ENCODE peak calls at places on chromosomes 6 and 20, in five cellular contexts. S is right lobe of liver, I is HAP-1, Y is cardiac muscle cell, X is astrocyte. Q is an unnamed sample.

GRCh38 chr6:33126101-33126714 is 50.4 kb downstream of the HLA-DPB1 start:
- DNase-seq in X (no peak), S (peak), Y (peak), I (peak), Q (no peak)

GRCh38 chr20:19374066-19374615 is 161.7 kb downstream of the SLC24A3 start:
- DNase-seq in S (no peak), I (no peak), Y (no peak), X (no peak), Q (no peak)

GRCh38 chr6:84554069-84554468 is 210.3 kb downstream of the TBX18 start:
- DNase-seq in Y (peak), X (no peak), I (no peak), S (no peak), Q (no peak)

GRCh38 chr6:80961166-80961565 is 791.3 kb downstream of the TENT5A start:
- DNase-seq in S (no peak), I (no peak), X (no peak), Y (no peak), Q (no peak)

GRCh38 chr6:110567957-110568696 is 91.7 kb upstream of the SLC22A16 start:
- DNase-seq in S (no peak), X (no peak), I (no peak), Y (no peak), Q (no peak)

GRCh38 chr6:22765015-22765414 is 195.6 kb downstream of the HDGFL1 start:
- DNase-seq in S (no peak), X (peak), Y (peak), I (no peak), Q (no peak)

GRCh38 chr6:163926642-163927041 is 512.1 kb downstream of the QKI start:
- DNase-seq in I (no peak), X (peak), S (no peak), Y (no peak), Q (no peak)

GRCh38 chr6:136408205-136408604 is 118.6 kb upstream of the BCLAF1 start:
- DNase-seq in S (no peak), Y (peak), I (no peak), X (peak), Q (no peak)

GRCh38 chr6:143596857-143597256 is 80.9 kb upstream of the PHACTR2 start:
- DNase-seq in Y (peak), S (peak), I (no peak), X (peak), Q (no peak)

GRCh38 chr20:38999217-38999616 is 37.1 kb downstream of the DHX35 start:
- DNase-seq in Y (no peak), X (no peak), S (no peak), I (no peak), Q (no peak)

GRCh38 chr6:161418458-161418945 is 144.6 kb upstream of the AGPAT4 start:
- DNase-seq in I (peak), Y (peak), X (peak), S (no peak), Q (peak)

GRCh38 chr20:63530788-63531160 is 6.4 kb downstream of the PTK6 start:
- DNase-seq in Y (no peak), S (peak), X (no peak), I (no peak), Q (no peak)

GRCh38 chr20:60078351-60079250 is 120.4 kb downstream of the CDH26 start:
- DNase-seq in I (no peak), Y (no peak), S (no peak), X (no peak), Q (no peak)

GRCh38 chr6:142796571-142796970 is 148.4 kb downstream of the HIVEP2 start:
- DNase-seq in Y (peak), X (peak), S (no peak), I (no peak), Q (no peak)

GRCh38 chr6:128601060-128601459 is 80.7 kb upstream of the PTPRK start:
- DNase-seq in S (no peak), X (peak), I (no peak), Y (peak), Q (no peak)

GRCh38 chr6:75488026-75488425 is 5.6 kb downstream of the FILIP1 start:
- DNase-seq in I (no peak), S (no peak), X (no peak), Y (peak), Q (no peak)

GRCh38 chr6:125859691-125860210 is 69.0 kb downstream of the NCOA7 start:
- DNase-seq in Y (peak), X (no peak), I (no peak), S (no peak), Q (no peak)

GRCh38 chr6:32664827-32665362 is 1.6 kb downstream of the HLA-DQB1 start:
- DNase-seq in Y (peak), S (no peak), X (no peak), I (no peak), Q (no peak)

GRCh38 chr6:51098801-51099200 is 280.1 kb downstream of the TFAP2B start:
- DNase-seq in Y (no peak), X (no peak), I (no peak), S (no peak), Q (no peak)

GRCh38 chr20:32779500-32780215 is 17.5 kb downstream of the DNMT3B start:
- DNase-seq in I (peak), S (no peak), X (no peak), Y (no peak), Q (no peak)

GRCh38 chr6:3638662-3639061 is 112.9 kb downstream of the PXDC1 start:
- DNase-seq in I (no peak), X (no peak), S (no peak), Y (no peak), Q (no peak)

GRCh38 chr20:61753196-61753942 is 312.3 kb downstream of the TAF4 start:
- DNase-seq in X (peak), Y (peak), S (peak), I (no peak), Q (no peak)

GRCh38 chr6:33384581-33385020 is 7.0 kb upstream of the KIFC1 start:
- DNase-seq in S (no peak), Y (peak), X (peak), I (peak), Q (no peak)

GRCh38 chr6:5981274-5982026 is 25.3 kb downstream of the NRN1 start:
- DNase-seq in X (peak), I (no peak), S (no peak), Y (peak), Q (no peak)

GRCh38 chr20:56801991-56802740 is 173.1 kb downstream of the TFAP2C start:
- DNase-seq in Y (peak), S (no peak), X (peak), I (no peak), Q (no peak)

GRCh38 chr20:44734938-44735337 is 10.7 kb upstream of the KCNK15 start:
- DNase-seq in S (no peak), X (peak), Y (peak), I (no peak), Q (no peak)

GRCh38 chr20:12171927-12172581 is 254.4 kb downstream of the BTBD3 start:
- DNase-seq in S (no peak), I (no peak), Y (peak), X (peak), Q (no peak)

GRCh38 chr6:68892432-68892831 is 257.4 kb downstream of the ADGRB3 start:
- DNase-seq in I (no peak), Y (no peak), S (no peak), X (no peak), Q (no peak)

GRCh38 chr6:113636357-113636824 is 220.8 kb upstream of the MARCKS start:
- DNase-seq in S (no peak), Y (peak), X (peak), I (no peak), Q (no peak)

GRCh38 chr20:33585413-33585812 is 76.7 kb upstream of the C20orf144 start:
- DNase-seq in I (no peak), S (no peak), X (no peak), Y (no peak), Q (no peak)

GRCh38 chr20:22623211-22623610 is 38.8 kb upstream of the FOXA2 start:
- DNase-seq in S (no peak), X (no peak), Y (peak), I (no peak), Q (no peak)

GRCh38 chr6:75436869-75437268 is 56.7 kb downstream of the FILIP1 start:
- DNase-seq in X (no peak), I (no peak), S (no peak), Y (peak), Q (no peak)

GRCh38 chr6:26020291-26020982 is 57.8 kb downstream of the TRIM38 start:
- DNase-seq in Y (peak), S (peak), I (peak), X (peak), Q (no peak)

GRCh38 chr20:47349365-47350180 is 6.9 kb downstream of the ZMYND8 start:
- DNase-seq in I (no peak), X (peak), Y (no peak), S (no peak), Q (no peak)

GRCh38 chr6:133241088-133241900 is at the start of gene EYA4:
- DNase-seq in Y (peak), S (no peak), X (peak), I (peak), Q (no peak)

GRCh38 chr6:157611406-157611805 is 211.6 kb upstream of the SNX9 start:
- DNase-seq in I (no peak), X (no peak), Y (no peak), S (no peak), Q (no peak)

GRCh38 chr6:582370-582769 is 74.5 kb downstream of the HUS1B start:
- DNase-seq in I (no peak), Y (no peak), X (peak), S (no peak), Q (no peak)
- H3K4me3 ChIP-seq in I (no peak), Y (no peak), X (peak), S (no peak), Q (no peak)

GRCh38 chr6:134482585-134483346 is 164.9 kb upstream of the SGK1 start:
- DNase-seq in X (peak), I (no peak), S (peak), Y (peak), Q (no peak)
- H3K4me3 ChIP-seq in X (no peak), I (no peak), S (no peak), Y (no peak), Q (no peak)

DNA sequence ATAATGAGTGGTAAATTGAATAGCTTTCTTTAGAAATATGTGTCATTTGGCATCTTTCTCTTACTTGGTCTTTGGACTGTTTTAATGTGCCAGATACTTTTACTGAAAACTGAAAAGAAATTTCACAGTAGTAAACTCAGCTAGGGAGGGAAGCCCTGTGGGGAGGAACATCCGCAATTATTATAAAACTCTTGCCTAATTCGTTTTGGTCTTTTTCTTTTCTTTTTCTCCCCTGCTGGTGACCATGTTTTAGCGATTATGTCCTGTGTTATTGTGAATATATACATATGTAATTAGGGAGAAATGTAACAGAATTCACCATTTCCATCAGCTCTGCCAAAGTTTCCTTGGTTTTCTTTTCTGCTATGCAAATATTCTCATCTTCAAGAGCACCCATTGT is 1.7 kb downstream of the DOK5 start:
- DNase-seq in Y (no peak), X (no peak), I (no peak), S (no peak), Q (no peak)
- H3K4me3 ChIP-seq in Y (no peak), X (peak), I (no peak), S (no peak), Q (no peak)

GRCh38 chr20:58173091-58173490 is 55.4 kb downstream of the ANKRD60 start:
- DNase-seq in I (no peak), X (no peak), S (no peak), Y (no peak), Q (no peak)

GRCh38 chr20:58175425-58175824 is 53.0 kb downstream of the ANKRD60 start:
- DNase-seq in X (no peak), I (no peak), S (no peak), Y (no peak), Q (no peak)

GRCh38 chr20:58175836-58176235 is 52.6 kb downstream of the ANKRD60 start:
- DNase-seq in I (no peak), S (no peak), X (no peak), Y (no peak), Q (no peak)

GRCh38 chr20:58173930-58174707 is 54.3 kb downstream of the ANKRD60 start:
- DNase-seq in X (no peak), I (no peak), Y (no peak), S (no peak), Q (no peak)

GRCh38 chr20:58174708-58175287 is 53.7 kb downstream of the ANKRD60 start:
- DNase-seq in X (no peak), Y (no peak), S (no peak), I (no peak), Q (no peak)
- H3K4me3 ChIP-seq in X (no peak), Y (no peak), S (no peak), I (no peak), Q (no peak)

DNA sequence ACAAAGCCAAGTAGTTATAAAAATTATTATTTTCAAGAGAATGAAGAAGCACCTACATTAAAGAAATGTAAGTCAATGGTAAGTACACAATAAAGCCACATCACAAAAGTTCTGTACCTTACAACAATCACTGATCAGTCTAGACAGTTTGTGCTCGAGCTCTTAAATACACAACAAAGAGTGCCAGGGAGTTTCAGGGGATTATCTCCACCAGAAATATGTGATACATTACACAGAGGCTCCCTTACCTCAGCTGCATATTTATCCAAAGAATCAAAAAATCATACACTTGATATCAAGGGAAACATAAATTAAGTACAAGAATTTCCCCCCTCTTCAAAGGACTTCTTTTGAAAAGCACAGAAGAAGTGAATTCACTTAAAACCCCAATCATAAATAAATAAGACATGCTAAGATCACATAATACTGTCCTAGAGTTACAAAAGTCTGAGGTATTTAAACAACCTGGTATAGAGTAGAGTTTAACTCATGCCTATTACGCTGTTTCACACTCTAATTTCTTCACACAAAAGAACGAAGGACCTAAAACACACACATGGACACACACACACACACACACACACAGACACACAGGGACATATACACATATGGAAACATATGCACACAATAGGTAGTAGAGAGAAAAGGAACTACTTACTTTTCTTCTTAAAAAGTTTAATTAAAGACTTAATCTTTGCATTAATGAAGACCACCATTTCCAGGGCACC is 555 bp downstream of the NHSL1 start:
- DNase-seq in S (no peak), Y (no peak), X (peak), I (peak), Q (no peak)
- H3K4me3 ChIP-seq in S (peak), Y (no peak), X (peak), I (peak), Q (no peak)

GRCh38 chr6:38259736-38260135 is 380.0 kb downstream of the BTBD9 start:
- DNase-seq in S (no peak), Y (peak), X (peak), I (no peak), Q (no peak)

GRCh38 chr6:38261626-38262025 is 378.1 kb downstream of the BTBD9 start:
- DNase-seq in S (no peak), Y (no peak), I (no peak), X (no peak), Q (no peak)

GRCh38 chr6:38264605-38265004 is 375.1 kb downstream of the BTBD9 start:
- DNase-seq in X (no peak), Y (no peak), S (no peak), I (no peak), Q (no peak)

GRCh38 chr6:38262609-38263008 is 377.1 kb downstream of the BTBD9 start:
- DNase-seq in S (no peak), X (peak), I (peak), Y (no peak), Q (no peak)

DNA sequence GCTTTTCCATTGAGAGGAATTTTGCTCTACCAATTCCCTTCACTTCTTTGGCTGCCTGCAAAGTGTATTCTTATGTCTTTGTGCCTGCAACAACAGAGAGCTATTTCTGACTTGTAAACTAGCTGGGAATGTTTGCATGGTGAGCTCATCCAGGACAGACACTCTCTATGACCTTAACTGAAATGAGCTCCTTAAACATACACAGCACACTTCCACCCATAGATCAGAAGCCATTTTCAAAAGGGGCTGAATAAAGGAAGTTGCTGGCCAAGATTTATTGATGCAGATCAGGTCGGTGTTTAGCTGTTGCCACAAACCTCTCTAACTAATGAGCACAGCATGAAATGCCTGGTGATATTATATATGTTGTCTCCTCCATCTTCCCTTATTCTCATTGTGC is 377.7 kb downstream of the BTBD9 start:
- DNase-seq in Y (peak), X (peak), I (peak), S (no peak), Q (no peak)
- H3K4me3 ChIP-seq in Y (no peak), X (peak), I (no peak), S (no peak), Q (no peak)

GRCh38 chr6:151186931-151187330 is 52.8 kb upstream of the AKAP12 start:
- DNase-seq in I (no peak), X (no peak), Y (no peak), S (no peak), Q (no peak)
- H3K4me3 ChIP-seq in I (no peak), X (no peak), Y (no peak), S (no peak), Q (no peak)

GRCh38 chr6:39314273-39314790 is at the start of gene KCNK17:
- DNase-seq in S (no peak), I (no peak), Y (no peak), X (no peak), Q (no peak)
- H3K4me3 ChIP-seq in S (peak), I (no peak), Y (peak), X (no peak), Q (peak)

GRCh38 chr6:107205062-107205461 is 89.7 kb upstream of the BEND3 start:
- DNase-seq in Y (no peak), S (no peak), X (no peak), I (no peak), Q (no peak)
- H3K4me3 ChIP-seq in Y (no peak), S (no peak), X (no peak), I (no peak), Q (no peak)

GRCh38 chr6:108619431-108620197 is 58.9 kb downstream of the FOXO3 start:
- DNase-seq in S (no peak), Y (no peak), I (no peak), X (no peak), Q (no peak)

GRCh38 chr6:108612852-108613251 is 52.1 kb downstream of the FOXO3 start:
- DNase-seq in X (no peak), S (no peak), I (no peak), Y (no peak), Q (no peak)

GRCh38 chr6:108616973-108617372 is 56.3 kb downstream of the FOXO3 start:
- DNase-seq in Y (no peak), S (no peak), X (no peak), I (no peak), Q (no peak)

GRCh38 chr6:108618623-108619152 is 58.0 kb downstream of the FOXO3 start:
- DNase-seq in X (no peak), S (no peak), Y (no peak), I (no peak), Q (no peak)

GRCh38 chr6:108616544-108616943 is 55.8 kb downstream of the FOXO3 start:
- DNase-seq in X (no peak), Y (peak), I (no peak), S (no peak), Q (no peak)
- H3K4me3 ChIP-seq in X (no peak), Y (no peak), I (no peak), S (no peak), Q (no peak)

Q was measured in iPS DF 6.9.